ENCODE peak calls at places on chromosomes 12 and 14, in seven cellular contexts. One of them, this sample, is unnamed.

GRCh38 chr12:89261982-89262381 is 90.3 kb downstream of the DUSP6 start:
- DNase-seq in H9: no peak
- DNase-seq in fibroblast of lung: peak; percentile 33
- DNase-seq in DND-41: no peak
- DNase-seq in HepG2: no peak
- DNase-seq in OCI-LY7: no peak
- DNase-seq in hepatocyte: no peak
- DNase-seq in this sample: no peak

GRCh38 chr12:52715416-52715815 is 12.1 kb upstream of the KRT77 start:
- DNase-seq in HepG2: peak; percentile 31
- DNase-seq in H9: peak; percentile 88
- DNase-seq in hepatocyte: no peak
- DNase-seq in fibroblast of lung: no peak
- DNase-seq in OCI-LY7: no peak
- DNase-seq in DND-41: no peak
- DNase-seq in this sample: no peak

GRCh38 chr14:61668267-61668666 is 27.0 kb upstream of the HIF1A start:
- DNase-seq in HepG2: no peak
- DNase-seq in H9: no peak
- DNase-seq in DND-41: no peak
- DNase-seq in OCI-LY7: no peak
- DNase-seq in fibroblast of lung: no peak
- DNase-seq in hepatocyte: no peak
- DNase-seq in this sample: no peak

GRCh38 chr12:83361486-83361885 is 674.8 kb downstream of the TMTC2 start:
- DNase-seq in OCI-LY7: no peak
- DNase-seq in H9: no peak
- DNase-seq in HepG2: no peak
- DNase-seq in hepatocyte: no peak
- DNase-seq in DND-41: no peak
- DNase-seq in fibroblast of lung: no peak
- DNase-seq in this sample: no peak

GRCh38 chr14:63853831-63854293 is 1.1 kb downstream of the SYNE2 start:
- DNase-seq in H9: no peak
- DNase-seq in hepatocyte: peak; percentile 72
- DNase-seq in HepG2: peak; percentile 20
- DNase-seq in fibroblast of lung: peak; percentile 56
- DNase-seq in OCI-LY7: peak; percentile 76
- DNase-seq in DND-41: peak; percentile 68
- DNase-seq in this sample: peak; percentile 58

GRCh38 chr14:100589071-100589759 is 2.0 kb upstream of the BEGAIN start:
- DNase-seq in HepG2: no peak
- DNase-seq in DND-41: no peak
- DNase-seq in fibroblast of lung: no peak
- DNase-seq in OCI-LY7: no peak
- DNase-seq in H9: no peak
- DNase-seq in hepatocyte: no peak
- DNase-seq in this sample: no peak

GRCh38 chr14:92690171-92691011 is 58.0 kb downstream of the LGMN start:
- DNase-seq in OCI-LY7: peak; percentile 28
- DNase-seq in H9: peak; percentile 52
- DNase-seq in hepatocyte: peak; percentile 77
- DNase-seq in DND-41: no peak
- DNase-seq in HepG2: peak; percentile 45
- DNase-seq in fibroblast of lung: peak; percentile 54
- DNase-seq in this sample: peak; percentile 74

GRCh38 chr14:104506461-104507253 is 72.9 kb upstream of the C14orf180 start:
- DNase-seq in DND-41: no peak
- DNase-seq in OCI-LY7: no peak
- DNase-seq in fibroblast of lung: no peak
- DNase-seq in H9: peak; percentile 13
- DNase-seq in hepatocyte: no peak
- DNase-seq in HepG2: no peak
- DNase-seq in this sample: no peak

GRCh38 chr14:95761436-95761835 is 47.5 kb upstream of the TCL1A start:
- DNase-seq in fibroblast of lung: no peak
- DNase-seq in H9: no peak
- DNase-seq in OCI-LY7: no peak
- DNase-seq in DND-41: no peak
- DNase-seq in HepG2: no peak
- DNase-seq in hepatocyte: no peak
- DNase-seq in this sample: no peak

GRCh38 chr12:114269153-114269552 is 136.8 kb downstream of the TBX5 start:
- DNase-seq in HepG2: no peak
- DNase-seq in OCI-LY7: no peak
- DNase-seq in H9: no peak
- DNase-seq in DND-41: peak; percentile 6
- DNase-seq in hepatocyte: no peak
- DNase-seq in fibroblast of lung: no peak
- DNase-seq in this sample: no peak

GRCh38 chr12:27571463-27571862 is 47.5 kb downstream of the PPFIBP1 start:
- DNase-seq in HepG2: no peak
- DNase-seq in DND-41: no peak
- DNase-seq in hepatocyte: no peak
- DNase-seq in H9: no peak
- DNase-seq in fibroblast of lung: peak; percentile 91
- DNase-seq in OCI-LY7: no peak
- DNase-seq in this sample: no peak

GRCh38 chr14:76699901-76700590 is 61.2 kb upstream of the VASH1 start:
- DNase-seq in DND-41: no peak
- DNase-seq in OCI-LY7: no peak
- DNase-seq in H9: no peak
- DNase-seq in HepG2: no peak
- DNase-seq in hepatocyte: no peak
- DNase-seq in fibroblast of lung: no peak
- DNase-seq in this sample: no peak

GRCh38 chr12:57522887-57523705 is 472 bp downstream of the MBD6 start:
- DNase-seq in H9: no peak
- DNase-seq in DND-41: peak; percentile 86
- DNase-seq in OCI-LY7: peak; percentile 73
- DNase-seq in hepatocyte: peak; percentile 85
- DNase-seq in fibroblast of lung: peak; percentile 75
- DNase-seq in HepG2: no peak
- DNase-seq in this sample: peak; percentile 83

GRCh38 chr12:130606245-130606644 is 109.9 kb downstream of the RIMBP2 start:
- DNase-seq in OCI-LY7: no peak
- DNase-seq in hepatocyte: no peak
- DNase-seq in DND-41: no peak
- DNase-seq in HepG2: no peak
- DNase-seq in fibroblast of lung: no peak
- DNase-seq in H9: no peak
- DNase-seq in this sample: no peak

GRCh38 chr12:54549774-54550451 is 512 bp downstream of the PDE1B start:
- DNase-seq in HepG2: no peak
- DNase-seq in hepatocyte: no peak
- DNase-seq in fibroblast of lung: no peak
- DNase-seq in OCI-LY7: no peak
- DNase-seq in H9: no peak
- DNase-seq in DND-41: no peak
- DNase-seq in this sample: no peak

GRCh38 chr14:88479574-88479987 is 75.2 kb downstream of the PTPN21 start:
- DNase-seq in HepG2: no peak
- DNase-seq in OCI-LY7: no peak
- DNase-seq in hepatocyte: no peak
- DNase-seq in H9: no peak
- DNase-seq in DND-41: no peak
- DNase-seq in fibroblast of lung: no peak
- DNase-seq in this sample: no peak

GRCh38 chr12:1691123-1692007 is 495 bp downstream of the ADIPOR2 start:
- DNase-seq in hepatocyte: peak; percentile 67
- DNase-seq in OCI-LY7: peak; percentile 60
- DNase-seq in HepG2: peak; percentile 31
- DNase-seq in DND-41: peak; percentile 46
- DNase-seq in H9: no peak
- DNase-seq in fibroblast of lung: no peak
- DNase-seq in this sample: peak; percentile 71

GRCh38 chr14:47442206-47442605 is 233.2 kb downstream of the MDGA2 start:
- DNase-seq in HepG2: peak; percentile 35
- DNase-seq in hepatocyte: peak; percentile 76
- DNase-seq in fibroblast of lung: peak; percentile 0
- DNase-seq in OCI-LY7: no peak
- DNase-seq in DND-41: no peak
- DNase-seq in H9: peak; percentile 80
- DNase-seq in this sample: no peak

GRCh38 chr12:121610239-121611149 is 15.8 kb upstream of the ORAI1 start:
- DNase-seq in OCI-LY7: no peak
- DNase-seq in H9: no peak
- DNase-seq in fibroblast of lung: peak; percentile 28
- DNase-seq in DND-41: no peak
- DNase-seq in hepatocyte: peak; percentile 53
- DNase-seq in HepG2: no peak
- DNase-seq in this sample: no peak

GRCh38 chr12:100687686-100688085 is 106.9 kb upstream of the ANO4 start:
- DNase-seq in fibroblast of lung: no peak
- DNase-seq in H9: no peak
- DNase-seq in DND-41: no peak
- DNase-seq in hepatocyte: no peak
- DNase-seq in OCI-LY7: no peak
- DNase-seq in HepG2: no peak
- DNase-seq in this sample: no peak

GRCh38 chr12:43336962-43337555 is 214.9 kb downstream of the ADAMTS20 start:
- DNase-seq in DND-41: no peak
- DNase-seq in OCI-LY7: peak; percentile 7
- DNase-seq in H9: no peak
- DNase-seq in fibroblast of lung: peak; percentile 70
- DNase-seq in HepG2: no peak
- DNase-seq in hepatocyte: peak; percentile 21
- DNase-seq in this sample: peak; percentile 62

GRCh38 chr12:109900752-109901580 is 892 bp downstream of the TCHP start:
- DNase-seq in fibroblast of lung: peak; percentile 15
- DNase-seq in OCI-LY7: peak; percentile 43
- DNase-seq in H9: peak; percentile 68
- DNase-seq in DND-41: peak; percentile 20
- DNase-seq in HepG2: no peak
- DNase-seq in hepatocyte: no peak
- DNase-seq in this sample: peak; percentile 73

GRCh38 chr14:54727929-54728328 is 161.0 kb downstream of the SAMD4A start:
- DNase-seq in DND-41: no peak
- DNase-seq in H9: no peak
- DNase-seq in OCI-LY7: no peak
- DNase-seq in fibroblast of lung: peak; percentile 63
- DNase-seq in HepG2: no peak
- DNase-seq in hepatocyte: no peak
- DNase-seq in this sample: no peak

GRCh38 chr14:69079188-69079742 is 73.7 kb downstream of the DCAF5 start:
- DNase-seq in DND-41: no peak
- DNase-seq in hepatocyte: peak; percentile 55
- DNase-seq in OCI-LY7: no peak
- DNase-seq in H9: no peak
- DNase-seq in fibroblast of lung: peak; percentile 76
- DNase-seq in HepG2: no peak
- DNase-seq in this sample: no peak

GRCh38 chr14:31962920-31963319 is 114.2 kb upstream of the ARHGAP5 start:
- DNase-seq in HepG2: no peak
- DNase-seq in OCI-LY7: no peak
- DNase-seq in H9: no peak
- DNase-seq in fibroblast of lung: no peak
- DNase-seq in DND-41: no peak
- DNase-seq in hepatocyte: no peak
- DNase-seq in this sample: no peak

GRCh38 chr12:111224196-111225066 is 144.5 kb downstream of the PHETA1 start:
- DNase-seq in DND-41: no peak
- DNase-seq in OCI-LY7: peak; percentile 5
- DNase-seq in H9: no peak
- DNase-seq in hepatocyte: no peak
- DNase-seq in HepG2: no peak
- DNase-seq in fibroblast of lung: no peak
- DNase-seq in this sample: no peak

GRCh38 chr12:20822415-20822814 is 11.9 kb downstream of the SLCO1B3 start:
- DNase-seq in fibroblast of lung: no peak
- DNase-seq in OCI-LY7: no peak
- DNase-seq in DND-41: no peak
- DNase-seq in hepatocyte: no peak
- DNase-seq in HepG2: no peak
- DNase-seq in H9: no peak
- DNase-seq in this sample: no peak
- H3K4me2 ChIP-seq in fibroblast of lung: no peak overlapping the region
- H3K4me2 ChIP-seq in OCI-LY7: no peak overlapping the region
- H3K4me2 ChIP-seq in DND-41: no peak overlapping the region
- H3K4me2 ChIP-seq in hepatocyte: no peak overlapping the region
- H3K4me2 ChIP-seq in HepG2: no peak overlapping the region
- H3K4me2 ChIP-seq in H9: no peak overlapping the region
- H3K4me2 ChIP-seq in this sample: no peak overlapping the region

GRCh38 chr12:48717252-48717695 is 767 bp upstream of the CCNT1 start:
- DNase-seq in DND-41: no peak
- DNase-seq in HepG2: no peak
- DNase-seq in H9: no peak
- DNase-seq in hepatocyte: no peak
- DNase-seq in fibroblast of lung: peak; percentile 23
- DNase-seq in OCI-LY7: peak; percentile 26
- DNase-seq in this sample: peak; percentile 44

GRCh38 chr12:48716493-48717251 is at the start of gene CCNT1:
- DNase-seq in OCI-LY7: peak; percentile 100
- DNase-seq in hepatocyte: peak; percentile 100
- DNase-seq in HepG2: peak; percentile 100
- DNase-seq in DND-41: peak; percentile 99
- DNase-seq in fibroblast of lung: peak; percentile 100
- DNase-seq in H9: peak; percentile 100
- DNase-seq in this sample: peak; percentile 100

GRCh38 chr12:48712209-48712608 is 4.3 kb downstream of the CCNT1 start:
- DNase-seq in H9: no peak
- DNase-seq in fibroblast of lung: no peak
- DNase-seq in HepG2: no peak
- DNase-seq in hepatocyte: no peak
- DNase-seq in OCI-LY7: peak; percentile 12
- DNase-seq in DND-41: no peak
- DNase-seq in this sample: no peak

DNA sequence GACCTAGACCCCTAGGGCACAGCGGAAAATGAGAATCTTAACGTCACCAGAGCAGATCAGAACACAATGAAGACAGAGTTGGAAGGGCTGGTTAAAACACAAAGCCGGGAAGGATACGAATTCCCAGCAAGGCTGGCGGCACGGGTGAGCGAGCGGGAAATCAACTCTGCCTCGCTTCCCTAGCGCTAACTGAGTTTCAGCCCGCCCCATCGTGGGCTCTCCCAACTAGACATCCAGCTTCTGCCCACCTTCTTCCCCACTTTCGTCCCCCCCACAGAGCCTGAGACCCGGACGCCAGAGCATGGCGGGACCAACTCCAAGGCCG is 377 bp downstream of the CCNT1 start:
- DNase-seq in OCI-LY7: no peak
- DNase-seq in H9: no peak
- DNase-seq in DND-41: no peak
- DNase-seq in fibroblast of lung: no peak
- DNase-seq in hepatocyte: no peak
- DNase-seq in HepG2: no peak
- DNase-seq in this sample: no peak
- H4K20me1 ChIP-seq in OCI-LY7: no peaks in the 10 kb centered on the region
- H4K20me1 ChIP-seq in H9: no peaks in the 10 kb centered on the region
- H4K20me1 ChIP-seq in DND-41: peaks cover 43% of the 10 kb centered on the region
- H4K20me1 ChIP-seq in fibroblast of lung: no peaks in the 10 kb centered on the region
- H4K20me1 ChIP-seq in hepatocyte: peaks cover 25% of the 10 kb centered on the region
- H4K20me1 ChIP-seq in HepG2: peaks cover 19% of the 10 kb centered on the region
- H4K20me1 ChIP-seq in this sample: peaks cover 7% of the 10 kb centered on the region

GRCh38 chr14:38737657-38738056 is 365.4 kb downstream of the SEC23A start:
- DNase-seq in hepatocyte: no peak
- DNase-seq in HepG2: no peak
- DNase-seq in DND-41: no peak
- DNase-seq in fibroblast of lung: no peak
- DNase-seq in OCI-LY7: no peak
- DNase-seq in H9: peak; percentile 31
- DNase-seq in this sample: peak; percentile 50
- H3K27ac ChIP-seq in hepatocyte: no peak overlapping the region
- H3K27ac ChIP-seq in HepG2: no peak overlapping the region
- H3K27ac ChIP-seq in DND-41: no peak overlapping the region
- H3K27ac ChIP-seq in fibroblast of lung: no peak overlapping the region
- H3K27ac ChIP-seq in OCI-LY7: no peak overlapping the region
- H3K27ac ChIP-seq in H9: no peak overlapping the region
- H3K27ac ChIP-seq in this sample: no peak overlapping the region

GRCh38 chr12:46770501-46771183 is 55.2 kb downstream of the SLC38A4 start:
- DNase-seq in OCI-LY7: no peak
- DNase-seq in DND-41: no peak
- DNase-seq in HepG2: peak; percentile 78
- DNase-seq in fibroblast of lung: peak; percentile 74
- DNase-seq in hepatocyte: peak; percentile 18
- DNase-seq in H9: no peak
- DNase-seq in this sample: no peak
- H3K4me2 ChIP-seq in OCI-LY7: no peak overlapping the region
- H3K4me2 ChIP-seq in DND-41: no peak overlapping the region
- H3K4me2 ChIP-seq in HepG2: peak overlapping the region; percentile 64
- H3K4me2 ChIP-seq in fibroblast of lung: peak overlapping the region; percentile 83
- H3K4me2 ChIP-seq in hepatocyte: peak overlapping the region; percentile 46
- H3K4me2 ChIP-seq in H9: no peak overlapping the region
- H3K4me2 ChIP-seq in this sample: no peak overlapping the region